ENCODE peak calls at places on chromosomes 7 and 10, in four cellular contexts. J is astrocyte of the hippocampus; X is CD8-positive, alpha-beta memory T cell; F is endothelial cell. Z is an unnamed sample.

GRCh38 chr7:148964510-148965267 is 63.6 kb downstream of the PDIA4 start:
- DNase-seq in J (peak), F (no peak), X (no peak), Z (no peak)

GRCh38 chr7:136528329-136528728 is 340.1 kb upstream of the CHRM2 start:
- DNase-seq in X (no peak), F (no peak), J (peak), Z (no peak)

GRCh38 chr7:136956671-136957070 is 88.2 kb downstream of the CHRM2 start:
- DNase-seq in X (no peak), F (no peak), J (peak), Z (no peak)

GRCh38 chr10:70546585-70546984 is 56.0 kb downstream of the PRF1 start:
- DNase-seq in X (no peak), F (no peak), J (no peak), Z (no peak)

GRCh38 chr10:11505636-11506035 is 105.8 kb downstream of the USP6NL start:
- DNase-seq in F (no peak), X (no peak), J (peak), Z (no peak)

GRCh38 chr10:15052121-15052520 is 8.4 kb downstream of the OLAH start:
- DNase-seq in F (no peak), J (no peak), X (no peak), Z (no peak)

GRCh38 chr7:116859323-116859722 is 3.1 kb upstream of the CAPZA2 start:
- DNase-seq in X (no peak), J (peak), F (no peak), Z (no peak)

GRCh38 chr7:29228289-29229011 is 33.9 kb downstream of the CHN2 start:
- DNase-seq in X (no peak), J (no peak), F (no peak), Z (no peak)

GRCh38 chr10:35424680-35425285 is 88.5 kb downstream of the CCNY start:
- DNase-seq in X (no peak), F (no peak), J (no peak), Z (no peak)

GRCh38 chr7:8277394-8277982 is 15.5 kb upstream of the ICA1 start:
- DNase-seq in X (no peak), F (no peak), J (no peak), Z (no peak)

GRCh38 chr7:128755075-128755474 is 15.9 kb downstream of the CALU start:
- DNase-seq in J (no peak), X (no peak), F (no peak), Z (no peak)

GRCh38 chr7:106563466-106564150 is 97.3 kb downstream of the CCDC71L start:
- DNase-seq in F (no peak), X (no peak), J (peak), Z (no peak)